ENCODE peak calls at places on chromosomes 7 and 10, in six cellular contexts. B is adrenal gland; P is small intestine; G is A172; F is kidney tubule cell; D is activated CD8-positive, alpha-beta memory T cell treated with anti-CD3 and anti-CD28 coated beads for 24 hours. H is an unnamed sample.

GRCh38 chr7:100472121-100472851 is 6.7 kb downstream of the TSC22D4 start:
- DNase-seq in P (no peak), D (no peak), F (no peak), B (no peak), G (peak; percentile 35), H (no peak)

GRCh38 chr7:70051726-70052125 is 453.5 kb downstream of the AUTS2 start:
- DNase-seq in P (no peak), G (no peak), D (no peak), B (no peak), F (no peak), H (no peak)

GRCh38 chr7:129612112-129613015 is 844 bp downstream of the NRF1 start:
- DNase-seq in D (peak; percentile 77), B (peak; percentile 49), P (peak; percentile 36), F (peak; percentile 37), G (no peak), H (peak; percentile 11)

GRCh38 chr7:137975223-137975622 is 26.7 kb downstream of the CREB3L2 start:
- DNase-seq in F (no peak), P (no peak), B (peak; percentile 55), D (no peak), G (no peak), H (no peak)

GRCh38 chr7:148622887-148623585 is 32.5 kb downstream of the C7orf33 start:
- DNase-seq in P (no peak), G (no peak), F (no peak), D (no peak), B (no peak), H (no peak)

GRCh38 chr10:93652857-93653256 is 40.5 kb downstream of the PDE6C start:
- DNase-seq in G (peak; percentile 21), F (peak; percentile 28), B (no peak), P (no peak), D (no peak), H (peak; percentile 79)

GRCh38 chr7:1664711-1665591 is 5.1 kb upstream of the ELFN1 start:
- DNase-seq in P (no peak), F (peak; percentile 38), B (peak; percentile 57), G (peak; percentile 31), D (peak; percentile 84), H (peak; percentile 46)

GRCh38 chr10:18607503-18607902 is 43.9 kb downstream of the NSUN6 start:
- DNase-seq in P (peak; percentile 73), B (peak; percentile 82), F (peak; percentile 76), G (peak; percentile 78), D (no peak), H (peak; percentile 73)

GRCh38 chr10:29569778-29570177 is 65.0 kb downstream of the SVIL start:
- DNase-seq in B (no peak), P (no peak), D (no peak), G (no peak), F (no peak), H (no peak)

GRCh38 chr10:3258291-3258848 is 85.8 kb upstream of the PITRM1 start:
- DNase-seq in D (no peak), G (peak; percentile 97), B (no peak), P (no peak), F (no peak), H (no peak)

GRCh38 chr7:432256-432655 is 87.4 kb downstream of the PDGFA start:
- DNase-seq in G (no peak), F (no peak), P (no peak), B (no peak), D (no peak), H (no peak)

GRCh38 chr7:47329320-47329926 is 252.5 kb downstream of the TNS3 start:
- DNase-seq in G (peak; percentile 40), D (no peak), F (no peak), B (peak; percentile 47), P (no peak), H (no peak)

GRCh38 chr10:132510174-132510611 is 27.4 kb upstream of the INPP5A start:
- DNase-seq in B (no peak), P (no peak), G (no peak), F (no peak), D (no peak), H (no peak)

GRCh38 chr7:7719235-7719634 is 828 bp upstream of the RPA3 start:
- DNase-seq in D (no peak), P (peak; percentile 36), G (peak; percentile 91), B (peak; percentile 70), F (peak; percentile 80), H (peak; percentile 77)

GRCh38 chr7:31333301-31333700 is 7.2 kb downstream of the NEUROD6 start:
- DNase-seq in P (no peak), D (no peak), B (no peak), F (no peak), G (no peak), H (no peak)